ENCODE peak calls at places on chromosome 4, in eight cellular contexts. A is tibial nerve, J is fibroblast of mammary gland, P is GM23338, W is SK-N-SH, S is HFF-Myc, V is lung, R is cardiac muscle cell. E is an unnamed sample.

GRCh38 chr4:94262163-94263016 is 54.7 kb downstream of the SMARCAD1 start:
- DNase-seq in S (no peak), P (no peak), V (no peak), R (no peak), W (no peak), J (no peak), A (no peak), E (no peak)

GRCh38 chr4:133151301-133151680 is 2.2 kb downstream of the PCDH10 start:
- DNase-seq in A (no peak), P (peak), J (no peak), S (no peak), V (no peak), W (no peak), R (peak), E (no peak)

GRCh38 chr4:151688003-151688784 is 72.6 kb downstream of the GATB start:
- DNase-seq in S (no peak), P (no peak), W (no peak), R (no peak), J (no peak), A (no peak), V (no peak), E (no peak)

GRCh38 chr4:42281324-42282020 is 115.8 kb upstream of the SHISA3 start:
- DNase-seq in P (no peak), W (no peak), A (no peak), J (peak), R (no peak), V (no peak), S (no peak), E (no peak)

GRCh38 chr4:98584265-98584664 is 74.1 kb downstream of the TSPAN5 start:
- DNase-seq in W (no peak), P (no peak), S (no peak), R (no peak), J (peak), A (no peak), V (no peak), E (peak)

GRCh38 chr4:29390921-29391320 is 1329.2 kb upstream of the PCDH7 start:
- DNase-seq in W (no peak), A (no peak), V (no peak), P (no peak), S (no peak), R (no peak), J (no peak), E (no peak)

GRCh38 chr4:32037391-32037790 is 1317.2 kb downstream of the PCDH7 start:
- DNase-seq in V (no peak), J (no peak), W (no peak), S (no peak), P (no peak), A (no peak), R (no peak), E (no peak)

GRCh38 chr4:40648742-40649281 is 19.1 kb upstream of the RBM47 start:
- DNase-seq in A (no peak), R (no peak), J (peak), W (no peak), P (peak), V (no peak), S (no peak), E (peak)

GRCh38 chr4:130054895-130055294 is 958.9 kb downstream of the C4orf33 start:
- DNase-seq in P (no peak), W (no peak), A (no peak), J (no peak), V (no peak), R (no peak), S (no peak), E (no peak)

GRCh38 chr4:77697860-77698599 is 92.4 kb downstream of the CXCL13 start:
- DNase-seq in A (no peak), J (peak), V (peak), R (peak), W (no peak), S (peak), P (peak), E (peak)

GRCh38 chr4:87092389-87093141 is 127.9 kb downstream of the KLHL8 start:
- DNase-seq in J (peak), W (peak), P (no peak), A (peak), S (peak), V (peak), R (peak), E (peak)

GRCh38 chr4:187208641-187209040 is 485.0 kb upstream of the FAT1 start:
- DNase-seq in J (no peak), W (no peak), A (no peak), S (no peak), V (no peak), P (no peak), R (no peak), E (no peak)

GRCh38 chr4:56217383-56217890 is 169.9 kb downstream of the AASDH start:
- DNase-seq in J (no peak), R (no peak), W (no peak), V (no peak), P (no peak), S (no peak), A (no peak), E (no peak)

GRCh38 chr4:122827899-122828601 is 1.4 kb downstream of the FGF2 start:
- DNase-seq in W (peak), V (no peak), S (no peak), R (peak), P (peak), A (peak), J (peak), E (peak)

GRCh38 chr4:138279286-138279685 is 37.1 kb upstream of the SLC7A11 start:
- DNase-seq in V (no peak), R (no peak), P (no peak), S (no peak), A (no peak), W (no peak), J (no peak), E (no peak)

GRCh38 chr4:61277785-61278184 is 77.7 kb downstream of the ADGRL3 start:
- DNase-seq in A (no peak), P (no peak), W (no peak), S (no peak), R (peak), V (no peak), J (no peak), E (no peak)

GRCh38 chr4:188992706-188993105 is 853.5 kb downstream of the TRIML1 start:
- DNase-seq in J (peak), V (no peak), A (no peak), P (no peak), W (no peak), S (no peak), R (no peak), E (peak)

GRCh38 chr4:128284317-128284716 is 3.3 kb downstream of the PGRMC2 start:
- DNase-seq in J (no peak), R (no peak), W (no peak), S (no peak), A (no peak), P (no peak), V (no peak), E (no peak)

GRCh38 chr4:11623726-11624037 is 195.0 kb upstream of the HS3ST1 start:
- DNase-seq in A (no peak), V (peak), R (peak), S (no peak), W (no peak), J (no peak), P (peak), E (peak)

GRCh38 chr4:155592568-155593343 is 73.9 kb upstream of the GUCY1A1 start:
- DNase-seq in P (no peak), S (no peak), W (peak), V (no peak), A (no peak), J (peak), R (peak), E (peak)

GRCh38 chr4:2069161-2069971 is 10.2 kb downstream of the NAT8L start:
- DNase-seq in R (no peak), V (no peak), W (peak), A (no peak), J (no peak), P (no peak), S (no peak), E (no peak)

GRCh38 chr4:41750158-41750623 is 1.7 kb upstream of the PHOX2B start:
- DNase-seq in R (no peak), S (no peak), A (no peak), J (no peak), P (peak), V (no peak), W (no peak), E (no peak)

GRCh38 chr4:36183232-36183631 is 61.1 kb downstream of the ARAP2 start:
- DNase-seq in S (no peak), W (no peak), R (no peak), A (no peak), P (no peak), V (no peak), J (no peak), E (no peak)

GRCh38 chr4:132865458-132865857 is 283.6 kb upstream of the PCDH10 start:
- DNase-seq in A (no peak), P (no peak), V (no peak), W (no peak), J (no peak), S (no peak), R (no peak), E (no peak)

GRCh38 chr4:140363558-140363957 is 9.9 kb upstream of the SCOC start:
- DNase-seq in S (no peak), R (no peak), A (no peak), V (no peak), J (no peak), W (peak), P (no peak), E (no peak)

GRCh38 chr4:158809611-158810486 is 41.0 kb downstream of the FNIP2 start:
- DNase-seq in W (no peak), S (peak), V (no peak), P (no peak), R (peak), A (no peak), J (peak), E (peak)

GRCh38 chr4:21046121-21046520 is 345.9 kb downstream of the PACRGL start:
- DNase-seq in P (no peak), R (peak), V (no peak), A (no peak), J (peak), S (no peak), W (no peak), E (peak)

GRCh38 chr4:7938513-7939376 is 916 bp downstream of the AFAP1 start:
- DNase-seq in S (no peak), V (no peak), A (no peak), W (peak), R (peak), P (peak), J (peak), E (peak)

GRCh38 chr4:81353861-81354260 is 117.8 kb downstream of the RASGEF1B start:
- DNase-seq in J (peak), A (no peak), P (no peak), R (no peak), V (no peak), W (no peak), S (no peak), E (peak)

GRCh38 chr4:6917445-6918241 is 8.0 kb downstream of the TBC1D14 start:
- DNase-seq in J (no peak), V (peak), S (no peak), R (peak), A (peak), W (peak), P (peak), E (no peak)

GRCh38 chr4:144754562-144755410 is 108.8 kb downstream of the HHIP start:
- DNase-seq in R (peak), S (no peak), P (peak), A (no peak), V (no peak), W (no peak), J (peak), E (peak)

GRCh38 chr4:71009091-71009490 is 15.6 kb downstream of the DCK start:
- DNase-seq in W (peak), A (no peak), R (no peak), P (no peak), V (no peak), J (peak), S (no peak), E (peak)

GRCh38 chr4:185874516-185875230 is 62.7 kb upstream of the SORBS2 start:
- DNase-seq in A (no peak), J (peak), P (no peak), V (no peak), R (peak), W (no peak), S (no peak), E (peak)

GRCh38 chr4:28287837-28288236 is 1427.2 kb downstream of the STIM2 start:
- DNase-seq in A (no peak), W (no peak), R (peak), P (peak), J (peak), V (no peak), S (peak), E (peak)

GRCh38 chr4:81507530-81507929 is 35.8 kb upstream of the RASGEF1B start:
- DNase-seq in R (no peak), A (no peak), V (no peak), S (no peak), J (no peak), W (no peak), P (no peak), E (no peak)

GRCh38 chr4:96521046-96521536 is 681.2 kb downstream of the PDHA2 start:
- DNase-seq in W (no peak), A (no peak), P (no peak), S (no peak), J (no peak), V (no peak), R (no peak), E (no peak)

GRCh38 chr4:37908488-37909343 is 17.8 kb downstream of the TBC1D1 start:
- DNase-seq in V (no peak), J (peak), S (no peak), P (no peak), W (no peak), A (no peak), R (peak), E (peak)

GRCh38 chr4:165394275-165394674 is 15.5 kb downstream of the CPE start:
- DNase-seq in V (no peak), W (no peak), R (peak), P (no peak), A (no peak), J (peak), S (no peak), E (peak)

GRCh38 chr4:152072001-152072485 is 311.2 kb upstream of the GATB start:
- DNase-seq in S (no peak), R (no peak), V (no peak), W (no peak), A (no peak), J (no peak), P (no peak), E (no peak)

GRCh38 chr4:173448557-173448918 is 49.6 kb upstream of the SCRG1 start:
- DNase-seq in J (peak), S (no peak), W (no peak), P (no peak), A (no peak), V (no peak), R (no peak), E (peak)
- TF ChIP-seq CTCF in J (no peak), S (no peak), W (no peak), P (no peak), A (no peak), V (no peak), R (no peak), E (no peak)

GRCh38 chr4:120923201-120923522 is 636 bp upstream of the PRDM5 start:
- DNase-seq in A (no peak), R (no peak), J (no peak), P (no peak), W (no peak), S (no peak), V (no peak), E (no peak)
- H3K4me3 ChIP-seq in A (peak), R (peak), J (peak), P (peak), W (peak), S (peak), V (peak), E (peak)

DNA sequence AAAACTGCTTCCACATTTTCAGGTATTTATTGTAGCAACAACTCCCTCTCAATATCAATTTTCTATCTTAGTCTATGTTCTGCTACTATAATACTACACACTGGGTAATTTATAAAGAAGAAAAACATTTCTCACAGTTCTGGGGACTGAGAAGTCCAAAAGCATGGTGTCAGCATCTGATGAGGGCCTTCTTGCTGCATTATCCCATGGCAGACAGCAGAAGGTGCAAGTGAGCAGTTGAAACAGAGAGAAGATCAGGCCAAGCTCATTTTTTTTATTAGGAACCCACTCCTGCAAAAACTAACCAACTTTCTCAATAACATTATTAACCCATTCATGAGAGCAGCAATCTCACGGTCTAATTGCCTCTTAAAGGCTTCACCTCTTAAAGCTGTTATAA is 376.0 kb downstream of the RAB28 start:
- DNase-seq in A (no peak), W (no peak), R (no peak), V (no peak), P (no peak), J (no peak), S (no peak), E (peak)
- TF ChIP-seq CTCF in A (no peak), W (no peak), R (no peak), V (no peak), P (peak), J (peak), S (no peak), E (no peak)

DNA sequence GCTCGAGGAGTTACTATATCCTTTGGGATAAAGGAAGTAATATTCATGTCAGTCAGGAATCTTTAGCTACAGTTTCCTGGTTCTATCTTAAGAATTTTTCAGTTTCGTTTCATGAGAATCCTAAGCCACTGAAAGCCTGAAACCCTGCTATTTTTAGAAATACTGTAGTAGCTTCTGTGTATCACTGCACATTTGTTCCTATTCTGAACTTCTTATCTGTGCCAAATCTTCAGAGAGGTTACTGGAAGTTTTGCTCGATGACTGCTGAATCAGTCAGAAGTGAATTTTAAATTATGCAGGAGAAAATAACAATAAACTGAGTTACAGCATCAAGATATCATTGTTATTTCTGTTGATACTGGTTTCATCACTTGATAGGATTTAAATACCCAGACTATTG is 249.3 kb downstream of the TENM3 start:
- DNase-seq in W (no peak), J (peak), V (no peak), A (no peak), P (no peak), S (no peak), R (peak), E (peak)
- H3K4me3 ChIP-seq in W (peak), J (peak), V (no peak), A (peak), P (no peak), S (no peak), R (no peak), E (no peak)

GRCh38 chr4:818106-818921 is 7.6 kb downstream of the CPLX1 start:
- DNase-seq in S (no peak), J (no peak), A (no peak), P (no peak), R (no peak), W (no peak), V (no peak), E (no peak)

GRCh38 chr4:808860-809570 is 16.9 kb downstream of the CPLX1 start:
- DNase-seq in J (no peak), P (no peak), A (no peak), S (no peak), R (peak), W (no peak), V (no peak), E (no peak)

GRCh38 chr4:815464-816146 is 10.3 kb downstream of the CPLX1 start:
- DNase-seq in V (no peak), R (no peak), W (no peak), J (no peak), P (no peak), A (no peak), S (no peak), E (no peak)

GRCh38 chr4:814312-814850 is 11.5 kb downstream of the CPLX1 start:
- DNase-seq in A (no peak), V (no peak), P (no peak), S (no peak), W (no peak), J (no peak), R (no peak), E (no peak)

GRCh38 chr4:813900-814299 is 12.0 kb downstream of the CPLX1 start:
- DNase-seq in A (no peak), S (no peak), W (no peak), V (no peak), R (no peak), J (no peak), P (peak), E (no peak)
- TF ChIP-seq CTCF in A (no peak), S (no peak), W (no peak), V (no peak), R (no peak), J (no peak), P (peak), E (no peak)

GRCh38 chr4:47483722-47484121 is 1.4 kb upstream of the ATP10D start:
- DNase-seq in J (no peak), S (no peak), V (no peak), R (no peak), P (no peak), W (no peak), A (no peak), E (no peak)
- H3K4me3 ChIP-seq in J (no peak), S (no peak), V (no peak), R (no peak), P (no peak), W (no peak), A (no peak), E (no peak)